ENCODE peak calls at places on chromosomes 12 and 14, in four cellular contexts. J, R, H and T are unnamed samples.

GRCh38 chr12:112116232-112117060 is 7.9 kb upstream of the NAA25 start:
- DNase-seq in H (no peak), J (peak; percentile 23), R (no peak), T (no peak)

GRCh38 chr14:68815288-68816182 is 22.7 kb upstream of the ZFP36L1 start:
- DNase-seq in J (no peak), H (no peak), R (no peak), T (no peak)

GRCh38 chr12:88495031-88495430 is 85.2 kb downstream of the KITLG start:
- DNase-seq in R (no peak), J (no peak), H (no peak), T (no peak)

GRCh38 chr12:95173392-95174251 is 43.6 kb downstream of the FGD6 start:
- DNase-seq in J (no peak), H (no peak), R (no peak), T (no peak)

GRCh38 chr14:24597403-24597802 is 12.1 kb downstream of the GZMH start:
- DNase-seq in J (no peak), H (no peak), R (no peak), T (no peak)

GRCh38 chr14:68649461-68650189 is 143.2 kb downstream of the ZFP36L1 start:
- DNase-seq in R (no peak), J (no peak), H (no peak), T (no peak)

GRCh38 chr14:69049675-69050074 is 70.6 kb upstream of the ACTN1 start:
- DNase-seq in R (no peak), H (no peak), J (no peak), T (no peak)

GRCh38 chr14:32738206-32738871 is 200.3 kb upstream of the NPAS3 start:
- DNase-seq in H (no peak), J (no peak), R (no peak), T (no peak)

GRCh38 chr12:104423809-104424208 is 32.9 kb upstream of the CHST11 start:
- DNase-seq in H (no peak), R (no peak), J (no peak), T (no peak)

GRCh38 chr12:108185002-108185401 is 55.9 kb downstream of the WSCD2 start:
- DNase-seq in J (no peak), H (no peak), R (no peak), T (no peak)

GRCh38 chr12:55955800-55956508 is 9.9 kb downstream of the PMEL start:
- DNase-seq in J (peak; percentile 88), H (no peak), R (peak; percentile 95), T (no peak)

GRCh38 chr12:113473400-113473799 is 1.7 kb upstream of the LHX5 start:
- DNase-seq in J (no peak), H (no peak), R (no peak), T (no peak)

GRCh38 chr12:28121433-28121832 is 68.8 kb upstream of the CCDC91 start:
- DNase-seq in J (no peak), R (peak; percentile 68), H (no peak), T (no peak)

GRCh38 chr12:3841783-3842182 is 31.4 kb downstream of the PARP11 start:
- DNase-seq in J (no peak), R (no peak), H (no peak), T (no peak)

GRCh38 chr12:108694812-108695278 is 36.5 kb downstream of the CORO1C start:
- DNase-seq in R (peak; percentile 69), H (no peak), J (no peak), T (no peak)

GRCh38 chr12:74538491-74539258 is 1.0 kb downstream of the ATXN7L3B start:
- DNase-seq in J (no peak), R (peak; percentile 26), H (no peak), T (no peak)

GRCh38 chr12:19946549-19946948 is 421.8 kb upstream of the PDE3A start:
- DNase-seq in J (no peak), H (peak; percentile 16), R (peak; percentile 62), T (no peak)

GRCh38 chr12:122875590-122876220 is 20.2 kb downstream of the VPS37B start:
- DNase-seq in R (no peak), J (no peak), H (no peak), T (no peak)

GRCh38 chr12:6372403-6373003 is 2.9 kb downstream of the SCNN1A start:
- DNase-seq in R (peak; percentile 86), H (no peak), J (peak; percentile 90), T (peak; percentile 68)

GRCh38 chr12:41932470-41932991 is 212.1 kb downstream of the GXYLT1 start:
- DNase-seq in R (peak; percentile 10), J (no peak), H (no peak), T (peak; percentile 58)

GRCh38 chr12:110224379-110225304 is 56.4 kb upstream of the ATP2A2 start:
- DNase-seq in H (no peak), J (no peak), R (peak; percentile 91), T (peak; percentile 30)

GRCh38 chr14:62076825-62077660 is 314.8 kb downstream of the SNAPC1 start:
- DNase-seq in H (no peak), R (no peak), J (no peak), T (no peak)

GRCh38 chr12:56271031-56271430 is 4.3 kb downstream of the COQ10A start:
- DNase-seq in J (no peak), R (peak; percentile 49), H (no peak), T (no peak)

GRCh38 chr14:39431416-39432178 is 636 bp downstream of the FBXO33 start:
- DNase-seq in J (peak; percentile 4), H (no peak), R (peak; percentile 40), T (peak; percentile 22)

GRCh38 chr12:89880695-89881350 is 172.2 kb upstream of the ATP2B1 start:
- DNase-seq in R (no peak), H (no peak), J (no peak), T (no peak)

GRCh38 chr14:91012050-91012449 is 48.4 kb downstream of the RPS6KA5 start:
- DNase-seq in H (no peak), J (no peak), R (no peak), T (no peak)

GRCh38 chr14:91010153-91010533 is 50.3 kb downstream of the RPS6KA5 start:
- DNase-seq in H (no peak), J (no peak), R (no peak), T (no peak)

GRCh38 chr14:91005716-91006115 is 54.7 kb downstream of the RPS6KA5 start:
- DNase-seq in R (peak; percentile 63), H (no peak), J (peak; percentile 15), T (no peak)

GRCh38 chr14:91008759-91009409 is 51.6 kb downstream of the RPS6KA5 start:
- DNase-seq in J (no peak), R (peak; percentile 22), H (no peak), T (no peak)

DNA sequence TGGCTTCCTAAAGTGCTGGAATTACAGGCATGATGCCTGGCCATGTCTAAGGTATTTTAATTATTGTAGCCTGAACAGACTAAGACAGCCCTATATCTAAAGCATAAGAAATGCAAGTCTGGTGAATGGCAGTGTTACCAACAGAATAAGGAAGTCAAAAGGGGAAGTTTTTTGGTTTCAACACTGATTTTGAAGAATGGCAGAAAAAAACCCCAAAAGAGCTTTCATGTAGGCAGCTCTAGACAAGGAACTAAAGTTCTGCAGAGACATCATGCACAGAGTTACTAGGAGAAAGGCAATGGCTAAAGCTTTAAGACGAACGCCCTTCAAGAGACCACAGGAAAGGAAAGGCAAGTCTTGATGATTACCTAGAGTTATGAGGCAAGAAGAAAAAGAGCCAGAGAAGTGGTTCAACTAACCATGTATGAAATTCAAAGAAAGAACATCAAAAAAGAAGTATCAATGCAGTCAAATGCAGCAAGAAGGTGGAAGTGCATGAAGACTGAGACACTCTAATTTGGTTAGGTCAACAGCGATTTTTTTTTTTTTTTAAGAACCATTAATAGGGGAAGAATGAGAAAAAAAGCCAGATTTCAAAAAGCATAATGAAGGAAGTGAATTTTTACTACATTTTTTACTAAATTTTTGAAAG is 50.8 kb downstream of the RPS6KA5 start:
- DNase-seq in R (no peak), J (no peak), H (no peak), T (no peak)
- H3K27ac ChIP-seq in R (no peak overlapping the region), J (no peak overlapping the region), H (no peak overlapping the region), T (no peak overlapping the region)

GRCh38 chr14:34604990-34605389 is 25.0 kb downstream of the SNX6 start:
- DNase-seq in H (no peak), J (no peak), R (peak; percentile 18), T (no peak)
- H3K27ac ChIP-seq in H (peak overlapping the region; percentile 28), J (no peak overlapping the region), R (no peak overlapping the region), T (no peak overlapping the region)

DNA sequence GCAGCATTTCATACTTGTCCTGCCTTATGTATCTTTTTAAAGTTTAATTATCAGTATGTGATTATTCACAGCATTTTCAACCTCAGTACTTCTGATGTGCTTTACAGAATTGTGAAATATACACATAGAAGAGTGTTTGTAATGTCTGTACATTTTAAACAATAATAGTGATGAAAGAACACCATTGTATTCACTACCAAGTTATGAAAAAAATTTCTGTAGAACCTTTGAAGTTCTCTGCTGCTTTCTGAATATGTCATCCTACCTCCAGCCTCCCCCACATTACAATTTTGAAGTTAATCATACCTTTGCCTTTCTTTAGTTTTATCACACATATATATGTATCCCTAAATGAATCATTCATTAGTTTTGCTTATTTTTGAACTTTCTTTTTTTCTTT is 24.8 kb downstream of the FRMD6 start:
- DNase-seq in H (no peak), J (no peak), R (no peak), T (no peak)
- H3K27ac ChIP-seq in H (no peak overlapping the region), J (no peak overlapping the region), R (no peak overlapping the region), T (peak overlapping the region; percentile 56)

GRCh38 chr12:49369723-49370145 is 2.5 kb downstream of the SPATS2 start:
- DNase-seq in R (peak; percentile 61), J (no peak), H (no peak), T (no peak)
- H3K27ac ChIP-seq in R (no peak overlapping the region), J (peak overlapping the region; percentile 99), H (no peak overlapping the region), T (no peak overlapping the region)

GRCh38 chr14:105432657-105433056 is 13.0 kb downstream of the MTA1 start:
- DNase-seq in H (no peak), J (no peak), R (no peak), T (no peak)
- H3K27ac ChIP-seq in H (no peak overlapping the region), J (no peak overlapping the region), R (no peak overlapping the region), T (no peak overlapping the region)

DNA sequence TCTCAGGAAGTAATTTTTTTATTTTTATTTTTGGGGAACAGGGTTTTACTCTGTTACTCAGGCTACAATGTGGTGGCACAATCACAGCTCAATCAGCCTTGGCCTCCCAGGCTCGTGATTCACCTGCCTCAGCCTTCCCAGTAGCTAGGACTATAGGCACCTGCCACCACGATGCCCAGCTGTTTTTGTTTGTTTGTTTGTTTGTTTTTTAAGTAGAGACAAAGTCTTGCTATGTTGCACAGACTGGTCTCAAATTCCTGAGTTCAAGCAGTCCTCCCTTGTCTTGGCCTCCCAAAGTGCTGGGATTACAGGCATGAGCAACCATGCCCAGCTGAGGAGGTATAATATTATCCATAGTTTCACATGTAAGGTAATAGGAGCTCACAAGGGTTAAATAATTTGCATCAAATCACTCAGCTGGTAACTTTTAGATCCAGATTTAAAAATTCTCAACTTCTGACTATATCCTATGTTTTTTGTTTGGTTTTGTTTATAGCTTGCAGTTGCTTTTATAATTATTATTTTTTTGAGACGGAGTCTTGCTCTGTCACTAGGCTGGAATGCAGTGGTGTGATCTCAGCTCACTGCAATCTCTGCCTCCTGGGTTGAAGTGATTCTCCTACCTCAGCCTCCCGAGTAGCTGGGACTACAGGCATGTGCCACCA is 629.3 kb downstream of the DIO2 start:
- DNase-seq in J (no peak), R (peak; percentile 20), H (no peak), T (no peak)
- H3K27ac ChIP-seq in J (no peak overlapping the region), R (no peak overlapping the region), H (no peak overlapping the region), T (no peak overlapping the region)

DNA sequence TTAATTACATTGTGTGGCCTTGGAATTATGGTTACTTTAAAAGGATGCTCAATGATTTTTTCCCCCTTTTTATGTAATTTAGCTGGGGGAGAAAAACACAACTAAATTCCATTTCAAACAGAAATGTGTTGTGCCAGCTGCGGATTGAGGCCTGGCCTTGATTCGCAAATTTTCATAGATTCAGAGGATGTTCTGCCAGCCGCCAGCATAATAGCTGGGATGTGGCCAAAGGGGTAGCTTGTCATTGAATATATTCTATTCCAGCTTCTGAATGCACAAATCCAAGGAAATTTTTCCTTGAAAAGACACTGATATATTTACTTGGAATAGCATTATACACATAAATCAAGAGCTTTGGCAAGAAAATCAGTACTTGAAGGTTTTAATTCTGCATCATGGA is 43.7 kb downstream of the TRHDE start:
- DNase-seq in R (no peak), H (no peak), J (no peak), T (no peak)
- H3K27ac ChIP-seq in R (no peak overlapping the region), H (no peak overlapping the region), J (no peak overlapping the region), T (no peak overlapping the region)